ENCODE peak calls at places on chromosomes 16 and 17, in eight cellular contexts. One of them, this sample, is unnamed.

GRCh38 chr17:70190959-70191805 is 21.9 kb downstream of the KCNJ2 start:
- DNase-seq in activated T-cell treated with anti-CD3 and anti-CD28 coated beads for 48 hours: no peak
- DNase-seq in GM04504: no peak
- DNase-seq in CD4-positive, alpha-beta memory T cell: no peak
- DNase-seq in Peyer's patch: no peak
- DNase-seq in stimulated activated CD4-positive, alpha-beta T cell treated with anti-CD3 and anti-CD28 coated beads, Interleukin-4, amount 100 ng/mL, for 1 hour: no peak
- DNase-seq in sigmoid colon: no peak
- DNase-seq in COR-L47: no peak
- DNase-seq in this sample: no peak

GRCh38 chr16:81136331-81137011 is 40.3 kb upstream of the GCSH start:
- DNase-seq in COR-L47: peak
- DNase-seq in sigmoid colon: no peak
- DNase-seq in stimulated activated CD4-positive, alpha-beta T cell treated with anti-CD3 and anti-CD28 coated beads, Interleukin-4, amount 100 ng/mL, for 1 hour: no peak
- DNase-seq in GM04504: no peak
- DNase-seq in activated T-cell treated with anti-CD3 and anti-CD28 coated beads for 48 hours: no peak
- DNase-seq in Peyer's patch: no peak
- DNase-seq in CD4-positive, alpha-beta memory T cell: no peak
- DNase-seq in this sample: no peak

GRCh38 chr16:75065149-75065807 is 51.3 kb downstream of the LDHD start:
- DNase-seq in COR-L47: no peak
- DNase-seq in Peyer's patch: no peak
- DNase-seq in CD4-positive, alpha-beta memory T cell: no peak
- DNase-seq in activated T-cell treated with anti-CD3 and anti-CD28 coated beads for 48 hours: peak
- DNase-seq in GM04504: no peak
- DNase-seq in sigmoid colon: no peak
- DNase-seq in stimulated activated CD4-positive, alpha-beta T cell treated with anti-CD3 and anti-CD28 coated beads, Interleukin-4, amount 100 ng/mL, for 1 hour: peak
- DNase-seq in this sample: no peak

GRCh38 chr16:72109300-72109699 is 15.7 kb downstream of the DHX38 start:
- DNase-seq in activated T-cell treated with anti-CD3 and anti-CD28 coated beads for 48 hours: no peak
- DNase-seq in COR-L47: no peak
- DNase-seq in GM04504: no peak
- DNase-seq in CD4-positive, alpha-beta memory T cell: no peak
- DNase-seq in sigmoid colon: no peak
- DNase-seq in stimulated activated CD4-positive, alpha-beta T cell treated with anti-CD3 and anti-CD28 coated beads, Interleukin-4, amount 100 ng/mL, for 1 hour: no peak
- DNase-seq in Peyer's patch: no peak
- DNase-seq in this sample: no peak

GRCh38 chr17:35789044-35789443 is 6.4 kb downstream of the MMP28 start:
- DNase-seq in stimulated activated CD4-positive, alpha-beta T cell treated with anti-CD3 and anti-CD28 coated beads, Interleukin-4, amount 100 ng/mL, for 1 hour: no peak
- DNase-seq in sigmoid colon: no peak
- DNase-seq in Peyer's patch: no peak
- DNase-seq in activated T-cell treated with anti-CD3 and anti-CD28 coated beads for 48 hours: no peak
- DNase-seq in COR-L47: no peak
- DNase-seq in GM04504: no peak
- DNase-seq in CD4-positive, alpha-beta memory T cell: no peak
- DNase-seq in this sample: no peak

GRCh38 chr17:65131946-65132345 is 5.2 kb upstream of the RGS9 start:
- DNase-seq in COR-L47: no peak
- DNase-seq in Peyer's patch: no peak
- DNase-seq in sigmoid colon: no peak
- DNase-seq in CD4-positive, alpha-beta memory T cell: no peak
- DNase-seq in stimulated activated CD4-positive, alpha-beta T cell treated with anti-CD3 and anti-CD28 coated beads, Interleukin-4, amount 100 ng/mL, for 1 hour: no peak
- DNase-seq in activated T-cell treated with anti-CD3 and anti-CD28 coated beads for 48 hours: no peak
- DNase-seq in GM04504: peak
- DNase-seq in this sample: no peak

GRCh38 chr17:50422738-50423137 is 3.3 kb upstream of the ACSF2 start:
- DNase-seq in activated T-cell treated with anti-CD3 and anti-CD28 coated beads for 48 hours: no peak
- DNase-seq in CD4-positive, alpha-beta memory T cell: no peak
- DNase-seq in stimulated activated CD4-positive, alpha-beta T cell treated with anti-CD3 and anti-CD28 coated beads, Interleukin-4, amount 100 ng/mL, for 1 hour: no peak
- DNase-seq in GM04504: no peak
- DNase-seq in Peyer's patch: no peak
- DNase-seq in sigmoid colon: no peak
- DNase-seq in COR-L47: no peak
- DNase-seq in this sample: no peak

GRCh38 chr17:62057696-62058095 is 7.4 kb downstream of the MED13 start:
- DNase-seq in GM04504: no peak
- DNase-seq in Peyer's patch: no peak
- DNase-seq in CD4-positive, alpha-beta memory T cell: no peak
- DNase-seq in sigmoid colon: no peak
- DNase-seq in activated T-cell treated with anti-CD3 and anti-CD28 coated beads for 48 hours: no peak
- DNase-seq in COR-L47: no peak
- DNase-seq in stimulated activated CD4-positive, alpha-beta T cell treated with anti-CD3 and anti-CD28 coated beads, Interleukin-4, amount 100 ng/mL, for 1 hour: no peak
- DNase-seq in this sample: no peak

GRCh38 chr16:86611517-86611840 is 33.1 kb downstream of the FOXL1 start:
- DNase-seq in activated T-cell treated with anti-CD3 and anti-CD28 coated beads for 48 hours: no peak
- DNase-seq in GM04504: no peak
- DNase-seq in sigmoid colon: no peak
- DNase-seq in COR-L47: no peak
- DNase-seq in CD4-positive, alpha-beta memory T cell: no peak
- DNase-seq in Peyer's patch: no peak
- DNase-seq in stimulated activated CD4-positive, alpha-beta T cell treated with anti-CD3 and anti-CD28 coated beads, Interleukin-4, amount 100 ng/mL, for 1 hour: no peak
- DNase-seq in this sample: no peak

GRCh38 chr17:6712058-6712853 is 913 bp downstream of the SLC13A5 start:
- DNase-seq in Peyer's patch: no peak
- DNase-seq in sigmoid colon: no peak
- DNase-seq in COR-L47: no peak
- DNase-seq in activated T-cell treated with anti-CD3 and anti-CD28 coated beads for 48 hours: no peak
- DNase-seq in GM04504: no peak
- DNase-seq in CD4-positive, alpha-beta memory T cell: no peak
- DNase-seq in stimulated activated CD4-positive, alpha-beta T cell treated with anti-CD3 and anti-CD28 coated beads, Interleukin-4, amount 100 ng/mL, for 1 hour: no peak
- DNase-seq in this sample: no peak

GRCh38 chr17:35807371-35808144 is 1.7 kb upstream of the TAF15 start:
- DNase-seq in Peyer's patch: no peak
- DNase-seq in sigmoid colon: no peak
- DNase-seq in CD4-positive, alpha-beta memory T cell: no peak
- DNase-seq in COR-L47: no peak
- DNase-seq in activated T-cell treated with anti-CD3 and anti-CD28 coated beads for 48 hours: no peak
- DNase-seq in GM04504: no peak
- DNase-seq in stimulated activated CD4-positive, alpha-beta T cell treated with anti-CD3 and anti-CD28 coated beads, Interleukin-4, amount 100 ng/mL, for 1 hour: no peak
- DNase-seq in this sample: no peak

GRCh38 chr17:8138366-8138671 is 13.9 kb downstream of the PER1 start:
- DNase-seq in COR-L47: no peak
- DNase-seq in stimulated activated CD4-positive, alpha-beta T cell treated with anti-CD3 and anti-CD28 coated beads, Interleukin-4, amount 100 ng/mL, for 1 hour: no peak
- DNase-seq in Peyer's patch: no peak
- DNase-seq in activated T-cell treated with anti-CD3 and anti-CD28 coated beads for 48 hours: no peak
- DNase-seq in CD4-positive, alpha-beta memory T cell: no peak
- DNase-seq in GM04504: no peak
- DNase-seq in sigmoid colon: no peak
- DNase-seq in this sample: no peak

GRCh38 chr17:19386974-19387920 is at the start of gene MFAP4:
- DNase-seq in CD4-positive, alpha-beta memory T cell: no peak
- DNase-seq in GM04504: peak
- DNase-seq in sigmoid colon: peak
- DNase-seq in activated T-cell treated with anti-CD3 and anti-CD28 coated beads for 48 hours: no peak
- DNase-seq in COR-L47: no peak
- DNase-seq in Peyer's patch: no peak
- DNase-seq in stimulated activated CD4-positive, alpha-beta T cell treated with anti-CD3 and anti-CD28 coated beads, Interleukin-4, amount 100 ng/mL, for 1 hour: no peak
- DNase-seq in this sample: no peak

GRCh38 chr16:24778676-24779075 is 49.2 kb downstream of the TNRC6A start:
- DNase-seq in CD4-positive, alpha-beta memory T cell: no peak
- DNase-seq in COR-L47: no peak
- DNase-seq in GM04504: no peak
- DNase-seq in sigmoid colon: no peak
- DNase-seq in activated T-cell treated with anti-CD3 and anti-CD28 coated beads for 48 hours: no peak
- DNase-seq in Peyer's patch: no peak
- DNase-seq in stimulated activated CD4-positive, alpha-beta T cell treated with anti-CD3 and anti-CD28 coated beads, Interleukin-4, amount 100 ng/mL, for 1 hour: no peak
- DNase-seq in this sample: no peak

GRCh38 chr17:77214743-77215142 is 74.0 kb downstream of the SEC14L1 start:
- DNase-seq in sigmoid colon: peak
- DNase-seq in stimulated activated CD4-positive, alpha-beta T cell treated with anti-CD3 and anti-CD28 coated beads, Interleukin-4, amount 100 ng/mL, for 1 hour: no peak
- DNase-seq in CD4-positive, alpha-beta memory T cell: no peak
- DNase-seq in Peyer's patch: no peak
- DNase-seq in GM04504: peak
- DNase-seq in activated T-cell treated with anti-CD3 and anti-CD28 coated beads for 48 hours: no peak
- DNase-seq in COR-L47: peak
- DNase-seq in this sample: no peak

GRCh38 chr17:14886200-14886739 is 378.9 kb downstream of the PMP22 start:
- DNase-seq in stimulated activated CD4-positive, alpha-beta T cell treated with anti-CD3 and anti-CD28 coated beads, Interleukin-4, amount 100 ng/mL, for 1 hour: no peak
- DNase-seq in COR-L47: no peak
- DNase-seq in Peyer's patch: no peak
- DNase-seq in CD4-positive, alpha-beta memory T cell: no peak
- DNase-seq in activated T-cell treated with anti-CD3 and anti-CD28 coated beads for 48 hours: no peak
- DNase-seq in sigmoid colon: no peak
- DNase-seq in GM04504: no peak
- DNase-seq in this sample: no peak

GRCh38 chr17:7974638-7975131 is 27.7 kb upstream of the GUCY2D start:
- DNase-seq in Peyer's patch: no peak
- DNase-seq in GM04504: no peak
- DNase-seq in stimulated activated CD4-positive, alpha-beta T cell treated with anti-CD3 and anti-CD28 coated beads, Interleukin-4, amount 100 ng/mL, for 1 hour: no peak
- DNase-seq in CD4-positive, alpha-beta memory T cell: no peak
- DNase-seq in sigmoid colon: no peak
- DNase-seq in activated T-cell treated with anti-CD3 and anti-CD28 coated beads for 48 hours: no peak
- DNase-seq in COR-L47: no peak
- DNase-seq in this sample: no peak

GRCh38 chr16:89909777-89910716 is 8.6 kb upstream of the MC1R start:
- DNase-seq in GM04504: peak
- DNase-seq in COR-L47: peak
- DNase-seq in activated T-cell treated with anti-CD3 and anti-CD28 coated beads for 48 hours: no peak
- DNase-seq in CD4-positive, alpha-beta memory T cell: peak
- DNase-seq in stimulated activated CD4-positive, alpha-beta T cell treated with anti-CD3 and anti-CD28 coated beads, Interleukin-4, amount 100 ng/mL, for 1 hour: peak
- DNase-seq in Peyer's patch: peak
- DNase-seq in sigmoid colon: peak
- DNase-seq in this sample: peak

GRCh38 chr17:27481327-27481726 is 25.1 kb downstream of the KSR1 start:
- DNase-seq in Peyer's patch: peak
- DNase-seq in COR-L47: no peak
- DNase-seq in GM04504: no peak
- DNase-seq in CD4-positive, alpha-beta memory T cell: peak
- DNase-seq in sigmoid colon: no peak
- DNase-seq in activated T-cell treated with anti-CD3 and anti-CD28 coated beads for 48 hours: no peak
- DNase-seq in stimulated activated CD4-positive, alpha-beta T cell treated with anti-CD3 and anti-CD28 coated beads, Interleukin-4, amount 100 ng/mL, for 1 hour: no peak
- DNase-seq in this sample: peak

GRCh38 chr17:4551141-4551540 is 4.0 kb downstream of the MYBBP1A start:
- DNase-seq in GM04504: no peak
- DNase-seq in CD4-positive, alpha-beta memory T cell: no peak
- DNase-seq in COR-L47: no peak
- DNase-seq in stimulated activated CD4-positive, alpha-beta T cell treated with anti-CD3 and anti-CD28 coated beads, Interleukin-4, amount 100 ng/mL, for 1 hour: no peak
- DNase-seq in sigmoid colon: no peak
- DNase-seq in activated T-cell treated with anti-CD3 and anti-CD28 coated beads for 48 hours: no peak
- DNase-seq in Peyer's patch: no peak
- DNase-seq in this sample: no peak

GRCh38 chr17:50274142-50274944 is at the start of gene TMEM92:
- DNase-seq in GM04504: no peak
- DNase-seq in Peyer's patch: no peak
- DNase-seq in activated T-cell treated with anti-CD3 and anti-CD28 coated beads for 48 hours: peak
- DNase-seq in sigmoid colon: no peak
- DNase-seq in CD4-positive, alpha-beta memory T cell: no peak
- DNase-seq in stimulated activated CD4-positive, alpha-beta T cell treated with anti-CD3 and anti-CD28 coated beads, Interleukin-4, amount 100 ng/mL, for 1 hour: no peak
- DNase-seq in COR-L47: no peak
- DNase-seq in this sample: no peak

GRCh38 chr17:8979715-8980114 is 14.2 kb upstream of the PIK3R5 start:
- DNase-seq in GM04504: no peak
- DNase-seq in activated T-cell treated with anti-CD3 and anti-CD28 coated beads for 48 hours: no peak
- DNase-seq in COR-L47: no peak
- DNase-seq in stimulated activated CD4-positive, alpha-beta T cell treated with anti-CD3 and anti-CD28 coated beads, Interleukin-4, amount 100 ng/mL, for 1 hour: no peak
- DNase-seq in CD4-positive, alpha-beta memory T cell: no peak
- DNase-seq in Peyer's patch: no peak
- DNase-seq in sigmoid colon: no peak
- DNase-seq in this sample: no peak

GRCh38 chr17:49975531-49975930 is 6.5 kb downstream of the DLX4 start:
- DNase-seq in stimulated activated CD4-positive, alpha-beta T cell treated with anti-CD3 and anti-CD28 coated beads, Interleukin-4, amount 100 ng/mL, for 1 hour: no peak
- DNase-seq in activated T-cell treated with anti-CD3 and anti-CD28 coated beads for 48 hours: no peak
- DNase-seq in CD4-positive, alpha-beta memory T cell: no peak
- DNase-seq in Peyer's patch: no peak
- DNase-seq in COR-L47: no peak
- DNase-seq in GM04504: no peak
- DNase-seq in sigmoid colon: no peak
- DNase-seq in this sample: no peak

GRCh38 chr16:81816793-81817210 is 37.7 kb downstream of the PLCG2 start:
- DNase-seq in CD4-positive, alpha-beta memory T cell: no peak
- DNase-seq in activated T-cell treated with anti-CD3 and anti-CD28 coated beads for 48 hours: no peak
- DNase-seq in COR-L47: no peak
- DNase-seq in stimulated activated CD4-positive, alpha-beta T cell treated with anti-CD3 and anti-CD28 coated beads, Interleukin-4, amount 100 ng/mL, for 1 hour: no peak
- DNase-seq in GM04504: no peak
- DNase-seq in Peyer's patch: peak
- DNase-seq in sigmoid colon: no peak
- DNase-seq in this sample: no peak

GRCh38 chr16:13005836-13006235 is 104.4 kb downstream of the SHISA9 start:
- DNase-seq in COR-L47: no peak
- DNase-seq in Peyer's patch: no peak
- DNase-seq in sigmoid colon: no peak
- DNase-seq in stimulated activated CD4-positive, alpha-beta T cell treated with anti-CD3 and anti-CD28 coated beads, Interleukin-4, amount 100 ng/mL, for 1 hour: no peak
- DNase-seq in activated T-cell treated with anti-CD3 and anti-CD28 coated beads for 48 hours: no peak
- DNase-seq in GM04504: no peak
- DNase-seq in CD4-positive, alpha-beta memory T cell: no peak
- DNase-seq in this sample: no peak

GRCh38 chr17:22272363-22273146 is 580.2 kb downstream of the KCNJ18 start:
- DNase-seq in sigmoid colon: no peak
- DNase-seq in GM04504: no peak
- DNase-seq in CD4-positive, alpha-beta memory T cell: no peak
- DNase-seq in activated T-cell treated with anti-CD3 and anti-CD28 coated beads for 48 hours: no peak
- DNase-seq in COR-L47: no peak
- DNase-seq in stimulated activated CD4-positive, alpha-beta T cell treated with anti-CD3 and anti-CD28 coated beads, Interleukin-4, amount 100 ng/mL, for 1 hour: no peak
- DNase-seq in Peyer's patch: no peak
- DNase-seq in this sample: no peak

GRCh38 chr17:77371888-77372443 is 231.2 kb downstream of the SEC14L1 start:
- DNase-seq in activated T-cell treated with anti-CD3 and anti-CD28 coated beads for 48 hours: no peak
- DNase-seq in stimulated activated CD4-positive, alpha-beta T cell treated with anti-CD3 and anti-CD28 coated beads, Interleukin-4, amount 100 ng/mL, for 1 hour: no peak
- DNase-seq in CD4-positive, alpha-beta memory T cell: no peak
- DNase-seq in COR-L47: no peak
- DNase-seq in GM04504: no peak
- DNase-seq in Peyer's patch: no peak
- DNase-seq in sigmoid colon: no peak
- DNase-seq in this sample: no peak

GRCh38 chr16:30561212-30561816 is 3.1 kb upstream of the ZNF764 start:
- DNase-seq in COR-L47: no peak
- DNase-seq in GM04504: no peak
- DNase-seq in Peyer's patch: peak
- DNase-seq in CD4-positive, alpha-beta memory T cell: no peak
- DNase-seq in activated T-cell treated with anti-CD3 and anti-CD28 coated beads for 48 hours: no peak
- DNase-seq in stimulated activated CD4-positive, alpha-beta T cell treated with anti-CD3 and anti-CD28 coated beads, Interleukin-4, amount 100 ng/mL, for 1 hour: no peak
- DNase-seq in sigmoid colon: no peak
- DNase-seq in this sample: peak

GRCh38 chr16:67384778-67385510 is 8.4 kb downstream of the TPPP3 start:
- DNase-seq in GM04504: no peak
- DNase-seq in Peyer's patch: no peak
- DNase-seq in stimulated activated CD4-positive, alpha-beta T cell treated with anti-CD3 and anti-CD28 coated beads, Interleukin-4, amount 100 ng/mL, for 1 hour: no peak
- DNase-seq in COR-L47: no peak
- DNase-seq in sigmoid colon: no peak
- DNase-seq in activated T-cell treated with anti-CD3 and anti-CD28 coated beads for 48 hours: no peak
- DNase-seq in CD4-positive, alpha-beta memory T cell: no peak
- DNase-seq in this sample: no peak

GRCh38 chr17:50348522-50349240 is 2.8 kb downstream of the XYLT2 start:
- DNase-seq in activated T-cell treated with anti-CD3 and anti-CD28 coated beads for 48 hours: no peak
- DNase-seq in stimulated activated CD4-positive, alpha-beta T cell treated with anti-CD3 and anti-CD28 coated beads, Interleukin-4, amount 100 ng/mL, for 1 hour: no peak
- DNase-seq in CD4-positive, alpha-beta memory T cell: no peak
- DNase-seq in Peyer's patch: no peak
- DNase-seq in COR-L47: no peak
- DNase-seq in GM04504: no peak
- DNase-seq in sigmoid colon: peak
- DNase-seq in this sample: no peak

GRCh38 chr17:2945299-2945698 is 118.1 kb downstream of the OR1D5 start:
- DNase-seq in COR-L47: no peak
- DNase-seq in CD4-positive, alpha-beta memory T cell: no peak
- DNase-seq in Peyer's patch: no peak
- DNase-seq in stimulated activated CD4-positive, alpha-beta T cell treated with anti-CD3 and anti-CD28 coated beads, Interleukin-4, amount 100 ng/mL, for 1 hour: no peak
- DNase-seq in GM04504: no peak
- DNase-seq in activated T-cell treated with anti-CD3 and anti-CD28 coated beads for 48 hours: no peak
- DNase-seq in sigmoid colon: no peak
- DNase-seq in this sample: no peak

GRCh38 chr16:49660647-49661046 is 195.3 kb downstream of the ZNF423 start:
- DNase-seq in CD4-positive, alpha-beta memory T cell: no peak
- DNase-seq in COR-L47: no peak
- DNase-seq in Peyer's patch: no peak
- DNase-seq in stimulated activated CD4-positive, alpha-beta T cell treated with anti-CD3 and anti-CD28 coated beads, Interleukin-4, amount 100 ng/mL, for 1 hour: no peak
- DNase-seq in sigmoid colon: no peak
- DNase-seq in activated T-cell treated with anti-CD3 and anti-CD28 coated beads for 48 hours: no peak
- DNase-seq in GM04504: no peak
- DNase-seq in this sample: no peak